ENCODE peak calls at places on chromosomes 1 and 21, in ten cellular contexts. J, V, X, H, Y, N, I, L, M and D are unnamed samples. For H3K4me1, the result is how much of the 10 kb centered on the place peaks cover.

GRCh38 chr1:226568077-226568831 is 19.7 kb downstream of the STUM start:
- DNase-seq in M (no peak), I (no peak), Y (peak), V (peak), X (no peak), H (no peak), J (no peak), N (peak), L (no peak), D (no peak)

GRCh38 chr1:87803395-87803794 is 474.7 kb downstream of the LMO4 start:
- DNase-seq in Y (no peak), M (no peak), L (no peak), X (no peak), N (no peak), H (no peak), I (no peak), V (no peak), J (no peak), D (no peak)

GRCh38 chr1:51629918-51630317 is 13.0 kb downstream of the OSBPL9 start:
- DNase-seq in L (no peak), X (no peak), H (no peak), I (no peak), J (no peak), V (no peak), N (no peak), M (no peak), Y (no peak), D (no peak)

GRCh38 chr1:86972262-86972661 is 57.8 kb downstream of the HS2ST1 start:
- DNase-seq in L (no peak), M (no peak), Y (no peak), H (no peak), N (no peak), J (no peak), I (no peak), V (no peak), X (peak), D (no peak)

GRCh38 chr1:75643460-75643859 is 32.5 kb upstream of the SLC44A5 start:
- DNase-seq in Y (no peak), X (peak), I (peak), J (no peak), H (no peak), L (no peak), V (no peak), N (no peak), M (no peak), D (no peak)

GRCh38 chr1:17826165-17826488 is 71.0 kb downstream of the ACTL8 start:
- DNase-seq in V (no peak), H (peak), N (peak), L (peak), J (peak), Y (peak), I (no peak), M (no peak), X (peak), D (peak)

GRCh38 chr1:245107776-245108114 is 47.0 kb upstream of the KIF26B start:
- DNase-seq in X (no peak), L (no peak), V (no peak), I (no peak), N (no peak), Y (no peak), J (no peak), H (no peak), M (no peak), D (no peak)

GRCh38 chr21:29130234-29130993 is at the start of gene MAP3K7CL:
- DNase-seq in Y (no peak), H (peak), I (no peak), X (peak), J (peak), V (peak), L (peak), M (no peak), N (peak), D (peak)

GRCh38 chr1:200354243-200354642 is 55.6 kb downstream of the ZNF281 start:
- DNase-seq in X (no peak), I (no peak), H (no peak), M (no peak), Y (no peak), N (no peak), V (no peak), L (no peak), J (no peak), D (no peak)

GRCh38 chr21:26840206-26840605 is 5.0 kb downstream of the ADAMTS1 start:
- DNase-seq in N (no peak), L (no peak), V (no peak), H (no peak), M (no peak), J (no peak), I (no peak), X (no peak), Y (no peak), D (no peak)

GRCh38 chr1:227362039-227362438 is 43.7 kb upstream of the CDC42BPA start:
- DNase-seq in L (no peak), N (no peak), V (no peak), M (no peak), Y (no peak), H (no peak), J (peak), X (no peak), I (no peak), D (no peak)

GRCh38 chr1:222777463-222777862 is 37.4 kb upstream of the DISP1 start:
- DNase-seq in M (no peak), V (no peak), H (no peak), N (no peak), I (no peak), X (no peak), J (peak), L (no peak), Y (peak), D (no peak)

GRCh38 chr1:111045033-111045722 is 81.5 kb upstream of the LRIF1 start:
- DNase-seq in L (no peak), Y (no peak), I (no peak), N (no peak), X (peak), M (no peak), H (no peak), V (no peak), J (no peak), D (no peak)

GRCh38 chr1:214901718-214902117 is 180.8 kb upstream of the KCNK2 start:
- DNase-seq in Y (peak), V (no peak), I (peak), H (no peak), N (no peak), X (no peak), J (peak), M (no peak), L (no peak), D (no peak)

GRCh38 chr21:44914176-44914874 is 6.4 kb downstream of the ITGB2 start:
- DNase-seq in J (no peak), I (no peak), N (no peak), M (no peak), Y (no peak), V (no peak), L (no peak), H (peak), X (no peak), D (peak)

DNA sequence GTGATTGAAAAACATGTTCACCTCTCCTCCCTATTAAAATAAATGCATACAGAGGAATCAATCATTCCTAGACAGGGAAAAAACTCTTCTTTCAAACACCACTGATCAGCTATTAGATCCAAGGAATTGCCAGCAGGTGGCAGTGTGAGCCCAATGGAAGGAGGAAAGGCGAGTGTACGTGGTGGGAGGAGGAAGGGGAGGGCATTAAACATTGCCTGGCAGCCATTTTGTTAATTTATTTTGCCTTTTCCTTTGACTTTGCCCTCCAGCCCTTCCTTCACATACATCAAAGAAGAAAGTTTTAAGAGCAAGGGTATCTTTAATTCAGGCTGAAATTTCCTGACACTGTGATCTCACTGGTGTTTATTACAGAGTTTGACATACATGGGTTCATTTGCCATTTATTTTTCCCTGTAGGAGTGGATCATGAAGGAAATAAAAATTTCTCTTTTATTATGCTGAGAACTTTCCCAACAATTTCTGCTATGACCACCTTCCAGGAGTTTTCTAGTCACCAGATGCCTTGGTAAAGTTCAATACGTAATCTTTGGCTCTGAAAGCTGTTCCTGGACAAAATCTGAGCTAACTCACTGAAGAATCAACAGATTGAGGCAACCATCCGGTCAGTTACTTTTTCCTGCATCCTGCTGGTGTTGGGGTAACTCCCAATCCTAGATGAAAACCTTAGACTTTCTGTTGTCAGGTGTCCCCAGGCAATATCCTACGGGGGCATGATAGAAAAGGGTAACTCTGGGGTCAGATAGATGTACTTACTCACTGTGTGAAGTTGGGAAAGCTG is 1.9 kb upstream of the GNAI3 start:
- DNase-seq in J (peak), X (peak), I (peak), H (peak), M (no peak), Y (peak), N (peak), V (peak), L (peak), D (peak)
- TF ChIP-seq POLR2A in J (peak), X (no peak), I (peak), H (no peak), M (no peak), Y (no peak), N (no peak), V (no peak), L (no peak), D (peak)

GRCh38 chr1:54327386-54328116 is 78.6 kb downstream of the SSBP3 start:
- DNase-seq in X (no peak), M (no peak), V (no peak), I (peak), L (no peak), N (no peak), J (peak), H (no peak), Y (no peak), D (no peak)
- H3K4me1 ChIP-seq in X (under half), M (half or more), V (half or more), I (under half), L (half or more), N (half or more), J (half or more), H (half or more), Y (under half), D (half or more)

GRCh38 chr1:154344977-154345837 is 19.9 kb downstream of the ATP8B2 start:
- DNase-seq in H (no peak), Y (peak), J (peak), I (peak), V (no peak), M (no peak), X (peak), L (no peak), N (no peak), D (peak)

GRCh38 chr1:154342132-154342531 is 16.8 kb downstream of the ATP8B2 start:
- DNase-seq in H (no peak), X (no peak), N (no peak), M (no peak), J (no peak), I (no peak), V (no peak), L (no peak), Y (no peak), D (no peak)

GRCh38 chr1:154346276-154346914 is 21.1 kb downstream of the ATP8B2 start:
- DNase-seq in M (no peak), H (no peak), V (no peak), I (no peak), Y (no peak), J (no peak), X (no peak), N (no peak), L (no peak), D (no peak)

GRCh38 chr1:154338875-154339274 is 13.6 kb downstream of the ATP8B2 start:
- DNase-seq in V (no peak), N (no peak), L (no peak), Y (no peak), I (peak), X (no peak), H (no peak), M (no peak), J (no peak), D (no peak)

DNA sequence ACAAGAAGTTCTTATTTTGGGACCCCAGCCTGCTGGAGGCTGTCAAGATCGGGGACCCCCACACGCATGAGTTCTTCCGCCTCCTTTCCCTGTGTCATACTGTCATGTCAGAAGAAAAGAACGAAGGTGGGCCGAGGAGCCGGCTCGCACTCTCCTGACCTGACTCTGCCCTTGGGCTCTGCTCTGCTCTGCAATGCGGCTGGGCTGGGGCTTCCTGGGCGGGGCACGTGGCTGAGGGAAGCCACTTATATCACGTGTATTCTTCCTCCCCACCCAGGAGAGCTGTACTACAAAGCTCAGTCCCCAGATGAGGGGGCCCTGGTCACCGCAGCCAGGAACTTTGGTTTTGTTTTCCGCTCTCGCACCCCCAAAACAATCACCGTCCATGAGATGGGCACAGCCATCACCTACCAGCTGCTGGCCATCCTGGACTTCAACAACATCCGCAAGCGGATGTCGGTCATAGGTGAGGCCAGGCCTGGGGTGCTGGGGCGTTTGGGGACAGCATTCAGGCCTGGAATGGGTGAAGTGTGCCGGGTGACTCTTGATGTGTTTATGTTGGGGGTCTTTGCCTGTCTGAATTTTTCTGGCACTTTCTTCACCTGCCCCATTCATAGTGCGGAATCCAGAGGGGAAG is 17.6 kb downstream of the ATP8B2 start:
- DNase-seq in H (no peak), V (no peak), Y (no peak), I (no peak), M (no peak), N (no peak), X (peak), L (no peak), J (no peak), D (peak)
- H3K27ac ChIP-seq in H (no peak), V (no peak), Y (no peak), I (no peak), M (no peak), N (no peak), X (no peak), L (no peak), J (no peak), D (peak)

GRCh38 chr1:16184557-16185303 is 27.7 kb downstream of the ARHGEF19 start:
- DNase-seq in Y (no peak), X (no peak), V (no peak), J (no peak), N (no peak), H (no peak), L (no peak), M (no peak), I (no peak), D (no peak)
- TF ChIP-seq POLR2A in Y (no peak), X (no peak), V (no peak), J (no peak), N (no peak), H (no peak), L (no peak), M (no peak), I (no peak), D (no peak)

GRCh38 chr1:179087665-179088064 is 5.8 kb downstream of the TOR3A start:
- DNase-seq in N (no peak), Y (no peak), J (no peak), V (no peak), I (peak), H (no peak), X (peak), M (no peak), L (no peak), D (peak)
- H3K4me1 ChIP-seq in N (under half), Y (under half), J (under half), V (under half), I (under half), H (under half), X (under half), M (half or more), L (under half), D (under half)

DNA sequence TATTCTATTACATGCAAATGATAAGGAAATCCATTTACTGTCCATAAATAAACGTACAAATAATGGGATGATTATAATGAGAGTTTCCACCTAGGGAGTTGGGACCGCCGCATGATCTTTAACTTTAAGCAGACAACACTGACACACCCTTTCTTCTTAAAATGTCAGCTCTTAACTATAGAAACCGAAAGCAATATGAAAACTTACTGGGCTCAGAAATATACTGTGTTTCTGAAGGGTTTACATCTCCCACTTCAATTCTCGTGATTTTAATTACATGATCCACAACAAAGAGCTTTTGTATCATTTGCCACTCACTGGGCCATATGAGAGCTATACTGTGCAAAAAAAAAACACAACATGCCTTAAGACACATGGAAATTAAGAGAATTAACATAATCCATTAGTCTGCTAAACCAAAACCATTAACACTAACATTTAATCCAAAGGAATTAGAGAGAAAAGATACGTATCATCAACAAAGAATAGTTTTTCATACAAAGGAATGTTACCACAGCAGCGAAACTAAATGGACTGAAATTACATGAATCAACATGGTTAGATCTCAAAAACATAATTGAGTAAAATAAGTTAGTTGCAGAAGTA is 35.0 kb upstream of the RAP1GAP start:
- DNase-seq in V (no peak), I (no peak), N (no peak), L (no peak), H (no peak), M (no peak), X (no peak), Y (no peak), J (no peak), D (no peak)
- H3K27ac ChIP-seq in V (no peak), I (no peak), N (no peak), L (peak), H (no peak), M (no peak), X (no peak), Y (no peak), J (no peak), D (no peak)

GRCh38 chr1:15410884-15411245 is 1.2 kb downstream of the EFHD2 start:
- DNase-seq in Y (no peak), I (no peak), L (no peak), X (no peak), J (no peak), V (no peak), N (no peak), M (no peak), H (no peak), D (no peak)
- TF ChIP-seq POLR2A in Y (no peak), I (no peak), L (no peak), X (no peak), J (no peak), V (no peak), N (no peak), M (no peak), H (no peak), D (no peak)